ENCODE peak calls at places on chromosome 16, in nine cellular contexts. One of them, this sample, is unnamed.

GRCh38 chr16:86772671-86773338 is 194.5 kb downstream of the FOXL1 start:
- DNase-seq in psoas muscle: peak
- DNase-seq in heart left ventricle: no peak
- DNase-seq in tibial nerve: no peak
- DNase-seq in SK-N-SH: no peak
- DNase-seq in CD8-positive, alpha-beta T cell: no peak
- DNase-seq in vagina: no peak
- DNase-seq in left lung: no peak
- DNase-seq in AG04450: peak
- DNase-seq in this sample: no peak

GRCh38 chr16:66832661-66833305 is 2.0 kb upstream of the NAE1 start:
- DNase-seq in psoas muscle: no peak
- DNase-seq in heart left ventricle: no peak
- DNase-seq in tibial nerve: no peak
- DNase-seq in SK-N-SH: no peak
- DNase-seq in CD8-positive, alpha-beta T cell: no peak
- DNase-seq in vagina: peak
- DNase-seq in left lung: no peak
- DNase-seq in AG04450: no peak
- DNase-seq in this sample: no peak

GRCh38 chr16:80299416-80299815 is 241.4 kb upstream of the DYNLRB2 start:
- DNase-seq in psoas muscle: no peak
- DNase-seq in heart left ventricle: no peak
- DNase-seq in tibial nerve: no peak
- DNase-seq in SK-N-SH: no peak
- DNase-seq in CD8-positive, alpha-beta T cell: no peak
- DNase-seq in vagina: no peak
- DNase-seq in left lung: no peak
- DNase-seq in AG04450: no peak
- DNase-seq in this sample: no peak

GRCh38 chr16:7319514-7319913 is 13.1 kb upstream of the RBFOX1 start:
- DNase-seq in psoas muscle: no peak
- DNase-seq in heart left ventricle: no peak
- DNase-seq in tibial nerve: no peak
- DNase-seq in SK-N-SH: no peak
- DNase-seq in CD8-positive, alpha-beta T cell: no peak
- DNase-seq in vagina: no peak
- DNase-seq in left lung: no peak
- DNase-seq in AG04450: no peak
- DNase-seq in this sample: no peak

GRCh38 chr16:49350265-49351103 is 23.1 kb upstream of the C16orf78 start:
- DNase-seq in psoas muscle: peak
- DNase-seq in heart left ventricle: peak
- DNase-seq in tibial nerve: peak
- DNase-seq in SK-N-SH: peak
- DNase-seq in CD8-positive, alpha-beta T cell: peak
- DNase-seq in vagina: no peak
- DNase-seq in left lung: no peak
- DNase-seq in AG04450: no peak
- DNase-seq in this sample: no peak

GRCh38 chr16:83924686-83925085 is 25.8 kb downstream of the MLYCD start:
- DNase-seq in psoas muscle: peak
- DNase-seq in heart left ventricle: peak
- DNase-seq in tibial nerve: no peak
- DNase-seq in SK-N-SH: peak
- DNase-seq in CD8-positive, alpha-beta T cell: no peak
- DNase-seq in vagina: no peak
- DNase-seq in left lung: peak
- DNase-seq in AG04450: no peak
- DNase-seq in this sample: no peak

GRCh38 chr16:8716592-8716991 is 42.2 kb downstream of the ABAT start:
- DNase-seq in psoas muscle: no peak
- DNase-seq in heart left ventricle: no peak
- DNase-seq in tibial nerve: no peak
- DNase-seq in SK-N-SH: no peak
- DNase-seq in CD8-positive, alpha-beta T cell: no peak
- DNase-seq in vagina: no peak
- DNase-seq in left lung: no peak
- DNase-seq in AG04450: no peak
- DNase-seq in this sample: no peak

GRCh38 chr16:50519001-50519400 is 29.2 kb upstream of the NKD1 start:
- DNase-seq in psoas muscle: no peak
- DNase-seq in heart left ventricle: no peak
- DNase-seq in tibial nerve: no peak
- DNase-seq in SK-N-SH: no peak
- DNase-seq in CD8-positive, alpha-beta T cell: no peak
- DNase-seq in vagina: no peak
- DNase-seq in left lung: no peak
- DNase-seq in AG04450: no peak
- DNase-seq in this sample: peak

GRCh38 chr16:50040028-50040427 is 15.0 kb downstream of the CNEP1R1 start:
- DNase-seq in psoas muscle: no peak
- DNase-seq in heart left ventricle: no peak
- DNase-seq in tibial nerve: no peak
- DNase-seq in SK-N-SH: no peak
- DNase-seq in CD8-positive, alpha-beta T cell: no peak
- DNase-seq in vagina: no peak
- DNase-seq in left lung: no peak
- DNase-seq in AG04450: no peak
- DNase-seq in this sample: no peak

GRCh38 chr16:52469775-52470174 is 77.2 kb downstream of the TOX3 start:
- DNase-seq in psoas muscle: no peak
- DNase-seq in heart left ventricle: no peak
- DNase-seq in tibial nerve: no peak
- DNase-seq in SK-N-SH: no peak
- DNase-seq in CD8-positive, alpha-beta T cell: no peak
- DNase-seq in vagina: no peak
- DNase-seq in left lung: no peak
- DNase-seq in AG04450: no peak
- DNase-seq in this sample: no peak

GRCh38 chr16:11871193-11871592 is 19.9 kb upstream of the RSL1D1 start:
- DNase-seq in psoas muscle: no peak
- DNase-seq in heart left ventricle: no peak
- DNase-seq in tibial nerve: no peak
- DNase-seq in SK-N-SH: no peak
- DNase-seq in CD8-positive, alpha-beta T cell: no peak
- DNase-seq in vagina: no peak
- DNase-seq in left lung: no peak
- DNase-seq in AG04450: no peak
- DNase-seq in this sample: no peak

GRCh38 chr16:79150128-79150527 is 450.4 kb downstream of the MAF start:
- DNase-seq in psoas muscle: no peak
- DNase-seq in heart left ventricle: no peak
- DNase-seq in tibial nerve: no peak
- DNase-seq in SK-N-SH: no peak
- DNase-seq in CD8-positive, alpha-beta T cell: no peak
- DNase-seq in vagina: no peak
- DNase-seq in left lung: no peak
- DNase-seq in AG04450: no peak
- DNase-seq in this sample: no peak

GRCh38 chr16:27449434-27450188 is 47.6 kb downstream of the IL21R start:
- DNase-seq in psoas muscle: no peak
- DNase-seq in heart left ventricle: peak
- DNase-seq in tibial nerve: no peak
- DNase-seq in SK-N-SH: no peak
- DNase-seq in CD8-positive, alpha-beta T cell: peak
- DNase-seq in vagina: no peak
- DNase-seq in left lung: no peak
- DNase-seq in AG04450: no peak
- DNase-seq in this sample: no peak

GRCh38 chr16:78988361-78988992 is 612.1 kb downstream of the MAF start:
- DNase-seq in psoas muscle: no peak
- DNase-seq in heart left ventricle: no peak
- DNase-seq in tibial nerve: no peak
- DNase-seq in SK-N-SH: no peak
- DNase-seq in CD8-positive, alpha-beta T cell: no peak
- DNase-seq in vagina: no peak
- DNase-seq in left lung: no peak
- DNase-seq in AG04450: no peak
- DNase-seq in this sample: no peak

GRCh38 chr16:52976539-52977167 is 76.0 kb downstream of the CHD9NB start:
- DNase-seq in psoas muscle: no peak
- DNase-seq in heart left ventricle: no peak
- DNase-seq in tibial nerve: no peak
- DNase-seq in SK-N-SH: peak
- DNase-seq in CD8-positive, alpha-beta T cell: no peak
- DNase-seq in vagina: no peak
- DNase-seq in left lung: no peak
- DNase-seq in AG04450: no peak
- DNase-seq in this sample: no peak

GRCh38 chr16:2816751-2817495 is at the start of gene PRSS21:
- DNase-seq in psoas muscle: no peak
- DNase-seq in heart left ventricle: no peak
- DNase-seq in tibial nerve: no peak
- DNase-seq in SK-N-SH: no peak
- DNase-seq in CD8-positive, alpha-beta T cell: peak
- DNase-seq in vagina: no peak
- DNase-seq in left lung: no peak
- DNase-seq in AG04450: no peak
- DNase-seq in this sample: no peak

DNA sequence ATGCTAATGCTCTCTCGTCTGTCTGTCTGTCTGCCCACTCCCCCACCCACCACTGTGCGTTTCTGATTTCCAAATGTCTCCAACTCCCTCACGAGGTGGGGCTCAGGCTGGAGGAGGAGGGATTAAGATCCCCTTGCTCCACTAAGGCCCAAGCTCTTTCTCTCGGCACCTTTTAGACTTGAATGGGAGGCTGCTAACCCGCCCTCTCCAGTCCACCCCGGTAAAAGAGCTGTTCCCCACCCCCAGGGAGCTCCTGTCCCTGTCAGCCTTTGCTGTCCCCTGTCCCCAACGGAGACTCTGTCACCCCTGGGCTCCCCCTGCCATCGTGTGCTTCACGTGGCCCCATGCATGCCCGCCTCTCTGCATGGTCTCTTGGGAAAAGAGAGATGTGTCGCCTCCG is 68.5 kb upstream of the PLCG2 start:
- DNase-seq in psoas muscle: no peak
- DNase-seq in heart left ventricle: peak
- DNase-seq in tibial nerve: no peak
- DNase-seq in SK-N-SH: no peak
- DNase-seq in CD8-positive, alpha-beta T cell: no peak
- DNase-seq in vagina: no peak
- DNase-seq in left lung: no peak
- DNase-seq in AG04450: no peak
- DNase-seq in this sample: no peak
- H3K27ac ChIP-seq in psoas muscle: no peak
- H3K27ac ChIP-seq in heart left ventricle: no peak
- H3K27ac ChIP-seq in tibial nerve: no peak
- H3K27ac ChIP-seq in SK-N-SH: no peak
- H3K27ac ChIP-seq in CD8-positive, alpha-beta T cell: no peak
- H3K27ac ChIP-seq in vagina: peak
- H3K27ac ChIP-seq in left lung: no peak
- H3K27ac ChIP-seq in AG04450: no peak
- H3K27ac ChIP-seq in this sample: no peak

GRCh38 chr16:30187556-30187865 is 4.1 kb downstream of the CORO1A start:
- DNase-seq in psoas muscle: no peak
- DNase-seq in heart left ventricle: no peak
- DNase-seq in tibial nerve: no peak
- DNase-seq in SK-N-SH: no peak
- DNase-seq in CD8-positive, alpha-beta T cell: no peak
- DNase-seq in vagina: no peak
- DNase-seq in left lung: no peak
- DNase-seq in AG04450: no peak
- DNase-seq in this sample: no peak
- TF ChIP-seq CTCF in psoas muscle: no peak
- TF ChIP-seq CTCF in heart left ventricle: no peak
- TF ChIP-seq CTCF in tibial nerve: no peak
- TF ChIP-seq CTCF in SK-N-SH: no peak
- TF ChIP-seq CTCF in CD8-positive, alpha-beta T cell: peak
- TF ChIP-seq CTCF in vagina: no peak
- TF ChIP-seq CTCF in left lung: no peak
- TF ChIP-seq CTCF in AG04450: no peak
- TF ChIP-seq CTCF in this sample: no peak

GRCh38 chr16:55056585-55057520 is 126.2 kb downstream of the IRX5 start:
- DNase-seq in psoas muscle: no peak
- DNase-seq in heart left ventricle: no peak
- DNase-seq in tibial nerve: no peak
- DNase-seq in SK-N-SH: peak
- DNase-seq in CD8-positive, alpha-beta T cell: no peak
- DNase-seq in vagina: no peak
- DNase-seq in left lung: no peak
- DNase-seq in AG04450: no peak
- DNase-seq in this sample: no peak
- H3K4me3 ChIP-seq in psoas muscle: peak
- H3K4me3 ChIP-seq in heart left ventricle: peak
- H3K4me3 ChIP-seq in tibial nerve: no peak
- H3K4me3 ChIP-seq in SK-N-SH: no peak
- H3K4me3 ChIP-seq in CD8-positive, alpha-beta T cell: no peak
- H3K4me3 ChIP-seq in vagina: no peak
- H3K4me3 ChIP-seq in left lung: no peak
- H3K4me3 ChIP-seq in AG04450: no peak
- H3K4me3 ChIP-seq in this sample: peak

GRCh38 chr16:90078594-90078895 is 1.4 kb upstream of the PRDM7 start:
- DNase-seq in psoas muscle: no peak
- DNase-seq in heart left ventricle: no peak
- DNase-seq in tibial nerve: no peak
- DNase-seq in SK-N-SH: no peak
- DNase-seq in CD8-positive, alpha-beta T cell: no peak
- DNase-seq in vagina: no peak
- DNase-seq in left lung: no peak
- DNase-seq in AG04450: no peak
- DNase-seq in this sample: no peak

GRCh38 chr16:90077757-90078593 is 844 bp upstream of the PRDM7 start:
- DNase-seq in psoas muscle: no peak
- DNase-seq in heart left ventricle: no peak
- DNase-seq in tibial nerve: no peak
- DNase-seq in SK-N-SH: peak
- DNase-seq in CD8-positive, alpha-beta T cell: peak
- DNase-seq in vagina: no peak
- DNase-seq in left lung: no peak
- DNase-seq in AG04450: no peak
- DNase-seq in this sample: no peak

GRCh38 chr16:90084215-90084614 is 7.1 kb upstream of the PRDM7 start:
- DNase-seq in psoas muscle: no peak
- DNase-seq in heart left ventricle: no peak
- DNase-seq in tibial nerve: no peak
- DNase-seq in SK-N-SH: no peak
- DNase-seq in CD8-positive, alpha-beta T cell: no peak
- DNase-seq in vagina: no peak
- DNase-seq in left lung: no peak
- DNase-seq in AG04450: no peak
- DNase-seq in this sample: no peak

GRCh38 chr16:90081606-90081970 is 4.5 kb upstream of the PRDM7 start:
- DNase-seq in psoas muscle: no peak
- DNase-seq in heart left ventricle: no peak
- DNase-seq in tibial nerve: no peak
- DNase-seq in SK-N-SH: no peak
- DNase-seq in CD8-positive, alpha-beta T cell: no peak
- DNase-seq in vagina: no peak
- DNase-seq in left lung: no peak
- DNase-seq in AG04450: no peak
- DNase-seq in this sample: no peak

DNA sequence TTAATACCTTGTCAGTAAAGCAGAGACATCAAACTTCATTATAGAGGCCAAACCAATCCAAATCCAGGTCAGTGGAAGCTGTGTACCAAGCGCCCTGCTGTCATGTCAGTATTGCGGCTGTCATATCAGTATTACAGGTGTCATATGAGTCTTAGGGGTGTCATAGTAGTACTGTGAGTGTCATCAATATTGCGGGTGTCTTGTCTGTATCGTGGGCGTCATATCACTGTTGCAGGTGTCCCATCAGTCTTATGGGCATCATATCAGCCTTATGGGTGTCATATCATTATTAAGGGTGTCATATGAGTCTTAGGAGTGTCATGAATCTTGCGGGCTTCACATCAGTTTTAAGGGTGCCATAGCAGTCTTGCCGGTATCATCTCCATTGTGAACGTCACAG is 6.0 kb upstream of the PRDM7 start:
- DNase-seq in psoas muscle: no peak
- DNase-seq in heart left ventricle: no peak
- DNase-seq in tibial nerve: no peak
- DNase-seq in SK-N-SH: no peak
- DNase-seq in CD8-positive, alpha-beta T cell: no peak
- DNase-seq in vagina: no peak
- DNase-seq in left lung: no peak
- DNase-seq in AG04450: no peak
- DNase-seq in this sample: no peak
- H3K27ac ChIP-seq in psoas muscle: no peak
- H3K27ac ChIP-seq in heart left ventricle: no peak
- H3K27ac ChIP-seq in tibial nerve: no peak
- H3K27ac ChIP-seq in SK-N-SH: no peak
- H3K27ac ChIP-seq in CD8-positive, alpha-beta T cell: no peak
- H3K27ac ChIP-seq in vagina: no peak
- H3K27ac ChIP-seq in left lung: no peak
- H3K27ac ChIP-seq in AG04450: no peak
- H3K27ac ChIP-seq in this sample: no peak

This sample was measured in coronary artery.